ENCODE peak calls at places on chromosomes 13 and 19, in four cellular contexts. N is kidney glomerular epithelial cell, Q is Calu3, W is AG04450. C is an unnamed sample.
A peak's percentile ranks its signal among the peaks of the same experiment; 100 is the strongest.

GRCh38 chr19:12162513-12162881 is 399 bp upstream of the ZNF136 start:
- DNase-seq in N (no peak), Q (no peak), W (no peak), C (no peak)

GRCh38 chr13:29956771-29957170 is 106.4 kb upstream of the UBL3 start:
- DNase-seq in N (no peak), Q (no peak), W (no peak), C (no peak)

GRCh38 chr13:41708648-41709175 is 251.4 kb downstream of the RGCC start:
- DNase-seq in N (no peak), Q (no peak), W (no peak), C (no peak)

GRCh38 chr19:49952906-49953305 is 8.1 kb downstream of the SIGLEC11 start:
- DNase-seq in N (no peak), Q (no peak), W (no peak), C (no peak)

GRCh38 chr19:35643255-35644205 is 2.0 kb downstream of the ETV2 start:
- DNase-seq in N (peak; percentile 38), Q (peak; percentile 88), W (peak; percentile 37), C (no peak)

GRCh38 chr13:22169473-22169872 is 498.6 kb downstream of the FGF9 start:
- DNase-seq in N (no peak), Q (no peak), W (no peak), C (no peak)

GRCh38 chr19:34310494-34310981 is 54.5 kb upstream of the GPI start:
- DNase-seq in N (no peak), Q (no peak), W (no peak), C (no peak)

GRCh38 chr19:7078007-7078406 is 8.5 kb downstream of the ZNF557 start:
- DNase-seq in N (no peak), Q (no peak), W (no peak), C (no peak)

GRCh38 chr13:51717786-51718398 is 86.1 kb downstream of the DHRS12 start:
- DNase-seq in N (no peak), Q (no peak), W (no peak), C (no peak)

GRCh38 chr13:114099191-114099590 is 33.2 kb downstream of the RASA3 start:
- DNase-seq in N (peak; percentile 55), Q (peak; percentile 1), W (peak; percentile 70), C (no peak)

GRCh38 chr13:114164027-114164426 is 15.0 kb upstream of the CFAP97D2 start:
- DNase-seq in N (no peak), Q (no peak), W (no peak), C (no peak)

GRCh38 chr19:28578786-28579505 is 634.0 kb downstream of the UQCRFS1 start:
- DNase-seq in N (no peak), Q (no peak), W (no peak), C (no peak)

GRCh38 chr13:44967656-44968451 is 21.4 kb downstream of the NUFIP1 start:
- DNase-seq in N (no peak), Q (no peak), W (no peak), C (no peak)

GRCh38 chr13:36998624-36999041 is 507 bp downstream of the ALG5 start:
- DNase-seq in N (no peak), Q (peak; percentile 3), W (no peak), C (no peak)

GRCh38 chr13:94233401-94233800 is 246.1 kb downstream of the DCT start:
- DNase-seq in N (peak; percentile 88), Q (no peak), W (peak; percentile 79), C (peak; percentile 69)

GRCh38 chr13:106490887-106491321 is 44.6 kb downstream of the EFNB2 start:
- DNase-seq in N (no peak), Q (no peak), W (no peak), C (no peak)